ENCODE peak calls at places on chromosome 4, in eight cellular contexts. D is PC-3, C is SJSA1, I is psoas muscle, M is SK-N-SH, X is aorta, K is fibroblast of lung, E is lung. H is an unnamed sample. For H3K9me3 and H3K4me1, the result is how much of the 10 kb centered on the place peaks cover.

GRCh38 chr4:67765401-67765800 is 11.2 kb upstream of the GNRHR start:
- DNase-seq in D (no peak), C (no peak), I (no peak), M (no peak), X (no peak), K (peak), E (no peak), H (no peak)

GRCh38 chr4:104693601-104694201 is 199.0 kb upstream of the CXXC4 start:
- DNase-seq in D (peak), C (no peak), I (no peak), M (peak), X (no peak), K (peak), E (no peak), H (no peak)

GRCh38 chr4:12679217-12679616 is 804.9 kb downstream of the RAB28 start:
- DNase-seq in D (peak), C (no peak), I (no peak), M (peak), X (no peak), K (no peak), E (no peak), H (no peak)

GRCh38 chr4:1344696-1345095 is 2.3 kb upstream of the UVSSA start:
- DNase-seq in D (peak), C (no peak), I (no peak), M (no peak), X (no peak), K (no peak), E (no peak), H (peak)

GRCh38 chr4:81503586-81503985 is 31.9 kb upstream of the RASGEF1B start:
- DNase-seq in D (no peak), C (no peak), I (no peak), M (no peak), X (no peak), K (no peak), E (no peak), H (no peak)

GRCh38 chr4:87354168-87355102 is 31.8 kb upstream of the HSD17B13 start:
- DNase-seq in D (peak), C (no peak), I (no peak), M (no peak), X (no peak), K (peak), E (no peak), H (no peak)

GRCh38 chr4:150369434-150370141 is 212.4 kb upstream of the MAB21L2 start:
- DNase-seq in D (no peak), C (no peak), I (no peak), M (no peak), X (no peak), K (no peak), E (no peak), H (no peak)

GRCh38 chr4:78477276-78477675 is 74.3 kb upstream of the ANXA3 start:
- DNase-seq in D (peak), C (no peak), I (no peak), M (no peak), X (no peak), K (peak), E (no peak), H (no peak)

GRCh38 chr4:89836897-89837384 is at the start of gene SNCA:
- DNase-seq in D (no peak), C (peak), I (peak), M (peak), X (peak), K (peak), E (peak), H (peak)

GRCh38 chr4:142405021-142405991 is 440.8 kb downstream of the INPP4B start:
- DNase-seq in D (peak), C (no peak), I (peak), M (no peak), X (peak), K (peak), E (peak), H (peak)

GRCh38 chr4:164997941-164998340 is 20.5 kb upstream of the TRIM61 start:
- DNase-seq in D (no peak), C (no peak), I (no peak), M (no peak), X (no peak), K (no peak), E (no peak), H (no peak)

GRCh38 chr4:55598641-55599040 is 6.6 kb upstream of the PDCL2 start:
- DNase-seq in D (no peak), C (no peak), I (no peak), M (no peak), X (no peak), K (no peak), E (no peak), H (no peak)

GRCh38 chr4:101280866-101281600 is 66.3 kb downstream of the PPP3CA start:
- DNase-seq in D (no peak), C (no peak), I (no peak), M (no peak), X (no peak), K (no peak), E (no peak), H (no peak)

GRCh38 chr4:169241480-169241879 is 29.3 kb downstream of the SH3RF1 start:
- DNase-seq in D (no peak), C (peak), I (no peak), M (no peak), X (no peak), K (no peak), E (no peak), H (no peak)

GRCh38 chr4:74376888-74377483 is 12.0 kb downstream of the EREG start:
- DNase-seq in D (peak), C (no peak), I (no peak), M (peak), X (no peak), K (peak), E (no peak), H (no peak)

GRCh38 chr4:62661821-62662220 is 1461.7 kb downstream of the ADGRL3 start:
- DNase-seq in D (no peak), C (no peak), I (no peak), M (no peak), X (no peak), K (no peak), E (no peak), H (no peak)

GRCh38 chr4:168562021-168562691 is 65.3 kb downstream of the PALLD start:
- DNase-seq in D (peak), C (no peak), I (no peak), M (no peak), X (no peak), K (no peak), E (no peak), H (no peak)

GRCh38 chr4:16513876-16514275 is 287.6 kb upstream of the TAPT1 start:
- DNase-seq in D (no peak), C (no peak), I (no peak), M (no peak), X (no peak), K (no peak), E (no peak), H (no peak)

GRCh38 chr4:157587681-157588423 is 367.3 kb downstream of the GRIA2 start:
- DNase-seq in D (no peak), C (no peak), I (no peak), M (no peak), X (no peak), K (no peak), E (no peak), H (no peak)

GRCh38 chr4:155762351-155762750 is 3.5 kb downstream of the GUCY1B1 start:
- DNase-seq in D (no peak), C (no peak), I (no peak), M (no peak), X (no peak), K (peak), E (no peak), H (no peak)

GRCh38 chr4:16079046-16079445 is 4.8 kb downstream of the PROM1 start:
- DNase-seq in D (no peak), C (no peak), I (no peak), M (no peak), X (no peak), K (no peak), E (no peak), H (no peak)

GRCh38 chr4:180827193-180827592 is 1416.0 kb upstream of the TENM3 start:
- DNase-seq in D (peak), C (no peak), I (no peak), M (no peak), X (no peak), K (peak), E (no peak), H (no peak)

GRCh38 chr4:20271954-20272353 is 20.2 kb downstream of the SLIT2 start:
- DNase-seq in D (no peak), C (no peak), I (no peak), M (no peak), X (no peak), K (peak), E (no peak), H (no peak)

GRCh38 chr4:13615162-13615561 is 12.4 kb downstream of the BOD1L1 start:
- DNase-seq in D (no peak), C (no peak), I (no peak), M (no peak), X (no peak), K (no peak), E (no peak), H (no peak)

GRCh38 chr4:188781655-188782054 is 642.4 kb downstream of the TRIML1 start:
- DNase-seq in D (peak), C (no peak), I (no peak), M (peak), X (no peak), K (peak), E (no peak), H (no peak)

GRCh38 chr4:112031712-112032328 is 113.4 kb upstream of the FAM241A start:
- DNase-seq in D (peak), C (no peak), I (no peak), M (peak), X (no peak), K (peak), E (no peak), H (no peak)

GRCh38 chr4:162056947-162057346 is 106.9 kb downstream of the FSTL5 start:
- DNase-seq in D (no peak), C (no peak), I (no peak), M (peak), X (peak), K (no peak), E (no peak), H (no peak)

GRCh38 chr4:76214269-76214628 is 625 bp upstream of the SCARB2 start:
- DNase-seq in D (peak), C (no peak), I (no peak), M (no peak), X (no peak), K (no peak), E (peak), H (no peak)

GRCh38 chr4:166527500-166527899 is 654.5 kb downstream of the TLL1 start:
- DNase-seq in D (peak), C (no peak), I (no peak), M (no peak), X (no peak), K (peak), E (no peak), H (no peak)

GRCh38 chr4:174172274-174172673 is 111.2 kb downstream of the FBXO8 start:
- DNase-seq in D (peak), C (no peak), I (no peak), M (no peak), X (no peak), K (no peak), E (no peak), H (no peak)

GRCh38 chr4:145507636-145508035 is 26.0 kb downstream of the SMAD1 start:
- DNase-seq in D (peak), C (no peak), I (no peak), M (no peak), X (no peak), K (peak), E (no peak), H (no peak)

GRCh38 chr4:16225139-16225538 is 1.1 kb downstream of the TAPT1 start:
- DNase-seq in D (peak), C (no peak), I (no peak), M (no peak), X (no peak), K (peak), E (no peak), H (no peak)

GRCh38 chr4:128461300-128462103 is 173.9 kb upstream of the PGRMC2 start:
- DNase-seq in D (peak), C (peak), I (no peak), M (no peak), X (no peak), K (peak), E (no peak), H (no peak)
- H3K27ac ChIP-seq in D (peak), C (peak), I (no peak), M (no peak), X (no peak), K (peak), E (no peak), H (peak)

GRCh38 chr4:138935-139334 is 14.6 kb downstream of the ZNF718 start:
- DNase-seq in D (no peak), C (no peak), I (no peak), M (no peak), X (no peak), K (no peak), E (no peak), H (no peak)

GRCh38 chr4:139691-140090 is 15.4 kb downstream of the ZNF718 start:
- DNase-seq in D (no peak), C (no peak), I (no peak), M (no peak), X (no peak), K (no peak), E (no peak), H (no peak)
- H3K9me3 ChIP-seq in D (under half), C (under half), I (half or more), M (under half), X (under half), K (under half), E (under half), H (under half)

DNA sequence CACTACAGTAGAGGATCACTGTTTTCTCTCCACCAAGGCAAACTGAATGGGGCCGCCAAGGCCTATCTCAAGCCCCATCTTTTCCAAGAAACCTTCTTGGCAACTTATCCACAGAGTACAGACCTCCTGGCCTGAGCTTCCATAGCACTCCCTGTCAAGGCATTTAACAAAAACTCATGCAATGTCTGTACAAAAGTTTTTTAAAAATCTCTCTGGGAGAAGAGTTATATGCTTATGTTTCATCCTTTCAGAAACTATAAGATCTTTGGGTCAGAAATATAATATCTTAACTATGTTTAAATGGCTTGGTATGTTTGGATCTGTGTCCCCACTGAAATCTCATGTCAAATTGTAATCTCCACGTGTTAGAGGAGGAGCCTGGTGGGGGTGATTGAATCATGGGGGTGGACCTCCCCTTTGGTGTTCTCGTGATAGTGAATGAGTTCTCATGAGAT is 13.6 kb downstream of the ADAMTS3 start:
- DNase-seq in D (no peak), C (no peak), I (no peak), M (no peak), X (no peak), K (no peak), E (no peak), H (no peak)
- H3K4me1 ChIP-seq in D (under half), C (under half), I (under half), M (under half), X (under half), K (under half), E (under half), H (under half)

DNA sequence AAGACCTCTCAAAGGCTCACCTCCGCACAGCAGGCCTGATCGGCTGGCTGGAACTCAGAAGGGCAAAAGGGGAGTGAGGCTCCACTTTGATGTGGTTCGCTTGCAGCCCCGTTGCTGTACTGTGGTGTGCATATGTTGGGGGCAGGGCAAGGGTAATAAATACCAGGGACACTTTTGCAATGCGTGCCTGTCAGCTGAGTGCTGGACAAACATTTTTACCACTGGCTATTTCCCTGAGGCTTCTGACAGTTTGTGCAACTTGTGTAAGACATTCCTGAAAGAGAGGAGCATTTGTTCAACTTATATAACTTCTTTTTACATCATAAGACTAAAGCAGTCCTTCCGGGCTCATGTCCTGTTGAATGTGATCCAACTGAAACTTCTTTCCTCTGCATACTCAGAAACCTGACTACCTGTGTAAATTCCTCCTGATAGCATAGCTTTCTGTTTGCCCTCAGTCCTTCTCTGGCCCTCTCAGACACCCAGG is 82.3 kb downstream of the SPRY1 start:
- DNase-seq in D (peak), C (peak), I (no peak), M (no peak), X (no peak), K (peak), E (peak), H (no peak)
- H3K27ac ChIP-seq in D (peak), C (peak), I (peak), M (no peak), X (no peak), K (no peak), E (peak), H (no peak)

GRCh38 chr4:43822621-43823020 is 626.0 kb downstream of the KCTD8 start:
- DNase-seq in D (no peak), C (no peak), I (no peak), M (no peak), X (no peak), K (no peak), E (no peak), H (no peak)
- H3K9me3 ChIP-seq in D (under half), C (under half), I (under half), M (under half), X (under half), K (under half), E (under half), H (under half)

DNA sequence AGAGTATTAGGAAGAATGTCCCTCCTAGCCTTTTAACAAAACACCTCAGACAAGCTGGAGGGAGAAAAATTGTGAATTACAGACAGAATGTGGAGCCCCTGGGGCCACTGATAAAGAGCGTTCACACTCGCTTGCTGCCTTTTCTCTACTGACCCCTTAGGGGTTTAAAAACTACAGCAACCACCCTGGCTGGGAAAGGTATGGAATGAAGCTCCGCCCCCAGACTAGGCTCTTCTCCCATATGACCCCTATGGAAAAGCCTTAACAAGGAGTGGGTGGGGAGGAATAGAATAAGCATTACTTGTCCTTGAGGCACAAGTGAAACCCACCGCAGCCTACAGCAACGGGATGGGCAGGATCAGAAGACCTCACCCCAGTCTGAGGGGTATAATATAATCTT is 26.3 kb downstream of the ANKRD50 start:
- DNase-seq in D (no peak), C (no peak), I (no peak), M (peak), X (peak), K (no peak), E (no peak), H (no peak)
- H3K4me1 ChIP-seq in D (under half), C (under half), I (under half), M (under half), X (under half), K (under half), E (under half), H (under half)

GRCh38 chr4:152164561-152164960 is 371.3 kb downstream of the FBXW7 start:
- DNase-seq in D (peak), C (no peak), I (no peak), M (no peak), X (no peak), K (no peak), E (no peak), H (no peak)

GRCh38 chr4:152168960-152169616 is 366.8 kb downstream of the FBXW7 start:
- DNase-seq in D (peak), C (no peak), I (no peak), M (no peak), X (no peak), K (no peak), E (no peak), H (no peak)

GRCh38 chr4:152166567-152166966 is 369.3 kb downstream of the FBXW7 start:
- DNase-seq in D (no peak), C (no peak), I (no peak), M (no peak), X (no peak), K (peak), E (no peak), H (no peak)

GRCh38 chr4:152165146-152165545 is 370.7 kb downstream of the FBXW7 start:
- DNase-seq in D (peak), C (no peak), I (no peak), M (no peak), X (no peak), K (no peak), E (no peak), H (no peak)

GRCh38 chr4:152165851-152166250 is 370.0 kb downstream of the FBXW7 start:
- DNase-seq in D (no peak), C (no peak), I (no peak), M (no peak), X (no peak), K (no peak), E (no peak), H (no peak)
- H3K27ac ChIP-seq in D (no peak), C (no peak), I (no peak), M (no peak), X (no peak), K (no peak), E (no peak), H (no peak)

DNA sequence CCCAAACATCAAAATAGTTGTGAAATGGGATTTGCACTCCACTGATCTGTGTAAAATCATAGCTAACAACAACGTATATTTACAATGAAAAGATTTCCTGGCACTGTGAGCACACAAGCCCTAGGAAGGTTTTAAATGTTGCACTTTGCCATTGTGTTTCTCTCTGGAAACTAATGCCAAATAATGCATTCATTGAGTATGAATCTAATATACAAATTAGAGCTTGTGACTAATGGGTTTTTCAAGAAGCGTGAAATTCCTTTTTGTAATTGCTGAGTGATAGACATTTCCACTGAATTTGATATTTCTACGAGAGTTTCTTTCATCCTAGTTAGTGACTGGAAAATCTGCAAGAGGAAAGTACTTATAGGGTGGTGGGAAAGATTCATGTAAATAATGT is 135.9 kb downstream of the COL25A1 start:
- DNase-seq in D (no peak), C (no peak), I (no peak), M (no peak), X (no peak), K (no peak), E (no peak), H (no peak)
- H3K9me3 ChIP-seq in D (under half), C (under half), I (under half), M (under half), X (under half), K (under half), E (under half), H (under half)

GRCh38 chr4:14864967-14865366 is 137.3 kb upstream of the CPEB2 start:
- DNase-seq in D (no peak), C (no peak), I (no peak), M (no peak), X (no peak), K (no peak), E (no peak), H (no peak)

GRCh38 chr4:14865804-14866203 is 136.5 kb upstream of the CPEB2 start:
- DNase-seq in D (no peak), C (no peak), I (no peak), M (no peak), X (no peak), K (peak), E (no peak), H (no peak)

GRCh38 chr4:14862881-14863280 is 139.4 kb upstream of the CPEB2 start:
- DNase-seq in D (no peak), C (no peak), I (peak), M (no peak), X (peak), K (no peak), E (no peak), H (peak)

GRCh38 chr4:14863420-14864364 is 138.6 kb upstream of the CPEB2 start:
- DNase-seq in D (no peak), C (no peak), I (no peak), M (no peak), X (no peak), K (no peak), E (no peak), H (no peak)

GRCh38 chr4:14864365-14864762 is 137.9 kb upstream of the CPEB2 start:
- DNase-seq in D (no peak), C (no peak), I (no peak), M (no peak), X (no peak), K (no peak), E (no peak), H (no peak)
- H3K4me1 ChIP-seq in D (under half), C (under half), I (under half), M (under half), X (under half), K (under half), E (under half), H (under half)